ENCODE peak calls at places on chromosomes 4 and X, in seven cellular contexts. I is left ventricle myocardium inferior; C is iPS DF 6.9; F is mucosa of descending colon; X is PC-3; H is CD8-positive, alpha-beta memory T cell; M is tibial nerve. T is an unnamed sample.

GRCh38 chr4:37797923-37798322 is 28.6 kb upstream of the PGM2 start:
- DNase-seq in I (no peak), C (no peak), F (no peak), X (no peak), H (no peak), M (no peak), T (no peak)

GRCh38 chr4:42637861-42638260 is 19.0 kb downstream of the ATP8A1 start:
- DNase-seq in I (no peak), C (no peak), F (no peak), X (no peak), H (no peak), M (no peak), T (no peak)

GRCh38 chrX:9682456-9682855 is 83.2 kb downstream of the GPR143 start:
- DNase-seq in I (no peak), C (no peak), F (peak; percentile 46), X (peak; percentile 24), H (no peak), M (peak; percentile 5), T (peak; percentile 70)

GRCh38 chr4:141339966-141340365 is 119.3 kb downstream of the ZNF330 start:
- DNase-seq in I (no peak), C (no peak), F (no peak), X (peak; percentile 44), H (no peak), M (no peak), T (no peak)

GRCh38 chr4:23903859-23904438 is 14.1 kb upstream of the PPARGC1A start:
- DNase-seq in I (no peak), C (no peak), F (no peak), X (no peak), H (no peak), M (peak; percentile 31), T (no peak)

GRCh38 chr4:105474110-105474518 is 252 bp upstream of the PPA2 start:
- DNase-seq in I (peak; percentile 89), C (no peak), F (peak; percentile 93), X (no peak), H (no peak), M (peak; percentile 76), T (peak; percentile 91)

GRCh38 chr4:123481034-123481433 is 84.4 kb downstream of the SPRY1 start:
- DNase-seq in I (no peak), C (no peak), F (no peak), X (peak; percentile 72), H (no peak), M (no peak), T (no peak)

GRCh38 chrX:37380920-37381319 is 31.8 kb downstream of the PRRG1 start:
- DNase-seq in I (no peak), C (no peak), F (no peak), X (peak; percentile 94), H (no peak), M (no peak), T (no peak)

GRCh38 chr4:178275671-178276360 is 833.6 kb upstream of the AGA start:
- DNase-seq in I (no peak), C (no peak), F (no peak), X (no peak), H (no peak), M (no peak), T (peak; percentile 42)

GRCh38 chrX:9456250-9457074 is 8.4 kb upstream of the TBL1X start:
- DNase-seq in I (no peak), C (no peak), F (no peak), X (peak; percentile 11), H (peak; percentile 71), M (no peak), T (no peak)

GRCh38 chr4:6605114-6605513 is 30.1 kb downstream of the MAN2B2 start:
- DNase-seq in I (no peak), C (no peak), F (no peak), X (no peak), H (no peak), M (no peak), T (no peak)

GRCh38 chr4:31058656-31059055 is 338.5 kb downstream of the PCDH7 start:
- DNase-seq in I (no peak), C (no peak), F (no peak), X (no peak), H (no peak), M (no peak), T (no peak)

GRCh38 chr4:76762136-76763130 is 135.5 kb downstream of the SOWAHB start:
- DNase-seq in I (no peak), C (no peak), F (no peak), X (no peak), H (no peak), M (no peak), T (no peak)

GRCh38 chr4:185500035-185500434 is 28.5 kb upstream of the CCDC110 start:
- DNase-seq in I (no peak), C (no peak), F (no peak), X (no peak), H (no peak), M (no peak), T (no peak)

GRCh38 chr4:156913234-156913633 is 58.4 kb downstream of the PDGFC start:
- DNase-seq in I (no peak), C (no peak), F (no peak), X (no peak), H (no peak), M (no peak), T (no peak)

GRCh38 chr4:8860892-8861575 is 10.6 kb downstream of the HMX1 start:
- DNase-seq in I (no peak), C (no peak), F (no peak), X (no peak), H (no peak), M (no peak), T (peak; percentile 98)

GRCh38 chr4:42352049-42352448 is 45.2 kb upstream of the SHISA3 start:
- DNase-seq in I (no peak), C (no peak), F (no peak), X (no peak), H (no peak), M (no peak), T (no peak)

GRCh38 chr4:101418055-101418454 is 70.7 kb upstream of the PPP3CA start:
- DNase-seq in I (no peak), C (no peak), F (no peak), X (no peak), H (peak; percentile 71), M (no peak), T (no peak)

GRCh38 chrX:41808042-41808441 is 84.1 kb downstream of the GPR82 start:
- DNase-seq in I (no peak), C (no peak), F (no peak), X (no peak), H (no peak), M (no peak), T (no peak)

GRCh38 chr4:110586137-110586850 is 36.6 kb downstream of the PITX2 start:
- DNase-seq in I (no peak), C (no peak), F (no peak), X (peak; percentile 72), H (no peak), M (no peak), T (peak; percentile 69)

GRCh38 chr4:185642907-185643306 is 107.6 kb upstream of the PDLIM3 start:
- DNase-seq in I (no peak), C (no peak), F (no peak), X (no peak), H (no peak), M (no peak), T (no peak)

GRCh38 chrX:8748855-8749254 is 16.9 kb upstream of the ANOS1 start:
- DNase-seq in I (no peak), C (no peak), F (no peak), X (peak; percentile 65), H (no peak), M (no peak), T (peak; percentile 52)

GRCh38 chr4:42284030-42284429 is 113.3 kb upstream of the SHISA3 start:
- DNase-seq in I (no peak), C (no peak), F (no peak), X (no peak), H (no peak), M (no peak), T (no peak)

GRCh38 chrX:677376-677775 is 46.8 kb downstream of the SHOX start:
- DNase-seq in I (no peak), C (no peak), F (no peak), X (no peak), H (no peak), M (no peak), T (no peak)

GRCh38 chr4:87698394-87698793 is 48.3 kb downstream of the DMP1 start:
- DNase-seq in I (no peak), C (no peak), F (no peak), X (no peak), H (no peak), M (no peak), T (no peak)

GRCh38 chr4:82430193-82431025 is at the start of the genes ENOPH1 and HNRNPDL:
- DNase-seq in I (peak; percentile 96), C (peak; percentile 91), F (peak; percentile 98), X (peak; percentile 91), H (peak; percentile 94), M (peak; percentile 95), T (peak; percentile 98)
- H3K36me3 ChIP-seq in I (peaks cover 28% of the 10 kb centered on the region), C (peaks cover 7% of the 10 kb centered on the region), F (no peaks in the 10 kb centered on the region), X (peaks cover 33% of the 10 kb centered on the region), H (peaks cover 18% of the 10 kb centered on the region), M (peaks cover 7% of the 10 kb centered on the region), T (peaks cover 17% of the 10 kb centered on the region)

DNA sequence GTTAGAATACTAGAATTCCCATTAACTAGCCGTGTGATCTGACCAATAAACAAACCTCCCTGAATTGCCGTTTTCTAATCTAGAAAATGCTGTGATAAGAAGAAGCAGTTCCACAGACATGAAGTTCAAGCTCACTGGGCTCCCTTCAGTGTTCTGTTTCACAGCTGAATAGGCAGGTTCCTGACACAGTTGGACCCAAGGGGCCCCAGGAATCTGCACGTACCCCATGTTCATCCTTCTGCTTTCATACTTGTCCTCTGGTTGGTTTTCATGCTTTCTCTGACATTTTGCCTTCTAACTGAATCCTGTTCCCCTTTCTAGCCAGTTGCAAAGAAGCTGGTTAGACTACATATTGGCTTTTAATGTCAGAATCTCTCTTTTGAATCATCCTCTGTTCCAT is 374.1 kb upstream of the MAD2L1 start:
- DNase-seq in I (no peak), C (no peak), F (no peak), X (no peak), H (no peak), M (no peak), T (no peak)
- H3K36me3 ChIP-seq in I (no peaks in the 10 kb centered on the region), C (no peaks in the 10 kb centered on the region), F (no peaks in the 10 kb centered on the region), X (no peaks in the 10 kb centered on the region), H (no peaks in the 10 kb centered on the region), M (no peaks in the 10 kb centered on the region), T (no peaks in the 10 kb centered on the region)

GRCh38 chr4:78907638-78908037 is 31.6 kb downstream of the PAQR3 start:
- DNase-seq in I (no peak), C (no peak), F (no peak), X (no peak), H (no peak), M (no peak), T (no peak)
- H3K36me3 ChIP-seq in I (peaks cover 26% of the 10 kb centered on the region), C (no peaks in the 10 kb centered on the region), F (no peaks in the 10 kb centered on the region), X (no peaks in the 10 kb centered on the region), H (no peaks in the 10 kb centered on the region), M (peaks cover 6% of the 10 kb centered on the region), T (peaks cover 3% of the 10 kb centered on the region)

GRCh38 chr4:151103758-151104157 is 4.3 kb downstream of the RPS3A start:
- DNase-seq in I (no peak), C (no peak), F (no peak), X (no peak), H (no peak), M (no peak), T (no peak)

GRCh38 chr4:151105454-151106032 is 6.1 kb downstream of the RPS3A start:
- DNase-seq in I (no peak), C (no peak), F (no peak), X (no peak), H (no peak), M (no peak), T (no peak)

GRCh38 chr4:151100517-151100916 is 1.1 kb downstream of the RPS3A start:
- DNase-seq in I (no peak), C (no peak), F (no peak), X (no peak), H (no peak), M (no peak), T (no peak)

GRCh38 chr4:151107063-151107462 is 7.6 kb downstream of the RPS3A start:
- DNase-seq in I (no peak), C (no peak), F (no peak), X (no peak), H (no peak), M (no peak), T (no peak)

GRCh38 chr4:151104621-151105020 is 5.2 kb downstream of the RPS3A start:
- DNase-seq in I (no peak), C (no peak), F (no peak), X (no peak), H (no peak), M (no peak), T (no peak)
- H3K36me3 ChIP-seq in I (peaks cover 76% of the 10 kb centered on the region), C (peaks cover 26% of the 10 kb centered on the region), F (peaks cover 5% of the 10 kb centered on the region), X (peaks cover 53% of the 10 kb centered on the region), H (peaks cover 38% of the 10 kb centered on the region), M (peaks cover 23% of the 10 kb centered on the region), T (peaks cover 39% of the 10 kb centered on the region)